ENCODE peak calls at places on chromosomes 6 and 20, in ten cellular contexts. H, C, F, B, A, U, N, J, D and L are unnamed samples. For H3K9me3, the result is how much of the 10 kb centered on the place peaks cover.

GRCh38 chr6:156809034-156809433 is 31.9 kb downstream of the ARID1B start:
- DNase-seq in C (no peak), U (no peak), B (no peak), A (no peak), N (no peak), F (no peak), J (no peak), D (peak), H (peak), L (no peak)

GRCh38 chr6:3782876-3783832 is 31.6 kb upstream of the PXDC1 start:
- DNase-seq in C (no peak), J (no peak), N (no peak), F (no peak), U (no peak), D (no peak), B (no peak), A (peak), H (no peak), L (no peak)

GRCh38 chr20:19397676-19398075 is 185.2 kb downstream of the SLC24A3 start:
- DNase-seq in C (no peak), F (no peak), A (no peak), D (peak), B (no peak), H (no peak), J (no peak), N (no peak), U (no peak), L (no peak)

GRCh38 chr6:105608711-105609374 is 206.0 kb upstream of the PREP start:
- DNase-seq in D (no peak), U (no peak), A (no peak), C (no peak), B (no peak), H (no peak), N (no peak), F (peak), J (no peak), L (peak)

GRCh38 chr6:7909323-7910276 is 988 bp downstream of the TXNDC5 start:
- DNase-seq in J (no peak), C (no peak), B (peak), H (peak), N (peak), A (peak), D (peak), U (peak), F (peak), L (peak)

GRCh38 chr6:52893803-52894202 is 15.7 kb downstream of the GSTA3 start:
- DNase-seq in B (no peak), N (no peak), H (no peak), U (no peak), F (no peak), C (no peak), D (no peak), J (no peak), A (no peak), L (no peak)

GRCh38 chr6:53543341-53544010 is 1.4 kb downstream of the GCLC start:
- DNase-seq in U (no peak), J (no peak), C (no peak), N (no peak), F (no peak), H (no peak), B (no peak), D (no peak), A (no peak), L (no peak)

GRCh38 chr6:13141392-13141791 is 186.9 kb downstream of the TBC1D7 start:
- DNase-seq in C (no peak), D (no peak), N (no peak), F (no peak), B (no peak), A (no peak), J (no peak), U (no peak), H (no peak), L (no peak)

GRCh38 chr20:23141016-23141415 is 54.9 kb upstream of the CD93 start:
- DNase-seq in J (no peak), H (no peak), N (no peak), A (no peak), C (no peak), F (no peak), B (no peak), U (no peak), D (no peak), L (peak)

GRCh38 chr20:23145281-23145700 is 59.2 kb upstream of the CD93 start:
- DNase-seq in H (peak), U (no peak), F (no peak), C (no peak), N (peak), A (peak), D (no peak), B (no peak), J (no peak), L (no peak)

GRCh38 chr6:88532241-88532860 is 366.2 kb upstream of the CNR1 start:
- DNase-seq in F (no peak), N (no peak), J (no peak), D (no peak), A (no peak), C (no peak), H (no peak), B (no peak), U (no peak), L (no peak)

GRCh38 chr6:4466769-4467480 is 309.3 kb upstream of the CDYL start:
- DNase-seq in U (no peak), N (no peak), D (no peak), H (no peak), J (no peak), F (no peak), B (no peak), C (no peak), A (no peak), L (no peak)

GRCh38 chr20:63531686-63532448 is 5.3 kb downstream of the PTK6 start:
- DNase-seq in N (no peak), B (no peak), A (no peak), D (no peak), U (no peak), F (peak), H (no peak), J (no peak), C (no peak), L (no peak)

GRCh38 chr6:98946877-98947410 is 802 bp downstream of the FBXL4 start:
- DNase-seq in D (no peak), J (peak), H (peak), C (peak), A (peak), F (peak), N (peak), B (no peak), U (no peak), L (peak)

GRCh38 chr6:121688974-121689373 is 253.5 kb downstream of the GJA1 start:
- DNase-seq in U (no peak), J (no peak), A (no peak), H (no peak), D (no peak), B (no peak), F (no peak), N (no peak), C (no peak), L (no peak)

GRCh38 chr6:108200631-108201030 is 34.8 kb downstream of the NR2E1 start:
- DNase-seq in U (no peak), A (no peak), F (no peak), N (peak), H (no peak), B (no peak), J (no peak), D (no peak), C (no peak), L (no peak)

GRCh38 chr20:41072099-41072798 is 43.6 kb downstream of the TOP1 start:
- DNase-seq in C (no peak), D (no peak), N (no peak), J (no peak), F (no peak), U (no peak), H (peak), B (no peak), A (peak), L (no peak)

GRCh38 chr6:132362318-132363185 is 38.7 kb downstream of the MOXD1 start:
- DNase-seq in D (peak), H (no peak), F (no peak), U (no peak), C (no peak), A (no peak), B (no peak), J (no peak), N (no peak), L (no peak)

GRCh38 chr6:43768983-43769525 is 957 bp upstream of the VEGFA start:
- DNase-seq in F (peak), D (no peak), J (no peak), B (no peak), C (no peak), A (peak), N (no peak), U (peak), H (peak), L (peak)

GRCh38 chr20:35307666-35308653 is 15.7 kb upstream of the FAM83C start:
- DNase-seq in N (peak), U (peak), A (peak), J (no peak), D (no peak), F (no peak), C (no peak), H (no peak), B (no peak), L (no peak)

GRCh38 chr20:61543086-61543485 is 291.0 kb downstream of the CDH4 start:
- DNase-seq in J (no peak), A (no peak), U (no peak), H (no peak), B (no peak), C (no peak), F (no peak), N (no peak), D (no peak), L (no peak)

GRCh38 chr20:25280051-25280573 is 32.2 kb downstream of the PYGB start:
- DNase-seq in U (peak), N (peak), C (no peak), B (no peak), F (no peak), H (peak), D (no peak), J (no peak), A (peak), L (peak)

GRCh38 chr6:133466666-133467065 is 225.5 kb downstream of the EYA4 start:
- DNase-seq in J (no peak), D (peak), C (no peak), A (no peak), F (no peak), H (no peak), B (no peak), N (no peak), U (no peak), L (no peak)

GRCh38 chr6:43013020-43013842 is 515 bp downstream of the MEA1 start:
- DNase-seq in H (no peak), A (no peak), B (no peak), U (no peak), J (no peak), C (no peak), F (no peak), N (no peak), D (no peak), L (no peak)

GRCh38 chr20:53623454-53624206 is 30.0 kb upstream of the ZNF217 start:
- DNase-seq in D (peak), J (peak), U (peak), A (peak), N (peak), C (no peak), B (peak), F (peak), H (peak), L (no peak)

DNA sequence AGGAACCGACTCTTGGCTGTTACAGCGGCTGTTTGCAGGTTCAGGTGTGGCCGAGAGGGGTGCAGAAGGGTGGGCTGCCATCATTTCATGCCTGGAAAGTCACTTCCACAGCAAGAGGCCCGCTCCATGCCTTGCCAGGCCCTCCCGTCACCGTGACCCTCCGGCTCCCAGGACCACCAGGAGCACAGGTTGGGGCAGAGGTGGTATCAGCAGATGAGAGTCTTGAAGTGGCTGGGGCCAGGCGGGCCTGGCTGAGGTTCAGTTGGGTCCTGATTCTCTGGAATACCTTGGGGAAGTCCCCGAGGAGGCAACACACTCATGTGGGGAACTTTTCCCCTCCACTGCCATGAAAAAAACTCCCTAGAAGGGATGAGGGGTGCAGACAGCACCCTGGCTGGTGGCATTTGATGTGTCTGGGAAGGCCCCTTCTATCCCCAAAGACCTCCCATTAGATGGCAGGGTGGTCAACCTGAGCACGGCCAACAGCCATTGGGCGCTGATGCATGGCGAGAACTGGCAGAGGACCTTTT is 34.2 kb upstream of the IRF4 start:
- DNase-seq in N (peak), A (no peak), F (no peak), H (no peak), D (no peak), C (no peak), J (no peak), B (no peak), U (no peak), L (peak)
- H3K9me3 ChIP-seq in N (under half), A (under half), F (under half), H (under half), D (under half), C (under half), J (under half), B (under half), U (under half), L (under half)

GRCh38 chr20:46501961-46502360 is 11.4 kb downstream of the ZNF334 start:
- DNase-seq in D (no peak), N (no peak), B (no peak), U (no peak), J (no peak), A (no peak), H (no peak), C (no peak), F (no peak), L (no peak)

GRCh38 chr20:46505501-46505900 is 7.9 kb downstream of the ZNF334 start:
- DNase-seq in A (no peak), H (no peak), J (no peak), D (no peak), C (no peak), U (no peak), B (no peak), F (no peak), N (no peak), L (no peak)

DNA sequence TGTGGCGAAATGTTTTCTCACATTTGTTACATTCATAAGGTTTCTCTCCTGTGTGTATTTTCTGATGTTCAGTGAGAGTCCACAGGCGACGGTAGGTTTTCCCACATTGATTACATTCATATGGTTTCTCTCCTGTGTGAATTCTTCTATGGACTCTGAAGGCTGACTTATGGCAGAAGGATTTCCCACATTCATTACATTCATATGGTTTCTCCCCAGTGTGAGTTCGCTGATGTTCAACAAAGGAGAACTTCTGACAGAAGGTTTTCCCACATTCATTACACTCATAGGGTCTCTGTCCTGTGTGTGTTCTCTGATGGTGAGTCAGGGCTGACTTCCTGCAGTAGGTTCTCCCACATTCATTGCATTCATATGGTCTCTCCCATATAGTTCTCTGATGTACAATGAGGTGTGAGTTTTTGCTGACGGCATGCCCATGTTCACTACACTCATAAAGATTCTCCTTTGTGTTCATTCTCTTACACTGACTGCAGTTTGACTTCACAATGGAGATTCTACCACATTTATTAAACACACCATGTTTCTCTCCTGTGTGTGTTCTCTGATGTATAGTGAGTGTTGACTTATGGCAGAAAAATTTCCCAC is 11.9 kb downstream of the ZNF334 start:
- DNase-seq in H (no peak), U (no peak), N (no peak), F (no peak), C (no peak), J (no peak), B (no peak), A (no peak), D (no peak), L (no peak)
- H3K9me3 ChIP-seq in H (under half), U (under half), N (under half), F (under half), C (under half), J (under half), B (half or more), A (under half), D (under half), L (under half)

GRCh38 chr20:46487628-46488027 is 25.7 kb downstream of the ZNF334 start:
- DNase-seq in B (no peak), J (no peak), C (no peak), N (no peak), H (no peak), F (no peak), D (no peak), A (no peak), U (no peak), L (no peak)
- H3K9me3 ChIP-seq in B (under half), J (under half), C (under half), N (under half), H (under half), F (under half), D (under half), A (under half), U (under half), L (under half)

GRCh38 chr20:43271980-43272379 is 82.3 kb upstream of the PTPRT start:
- DNase-seq in A (no peak), U (no peak), J (no peak), B (no peak), D (no peak), C (no peak), H (no peak), N (no peak), F (no peak), L (no peak)
- H3K9me3 ChIP-seq in A (under half), U (under half), J (under half), B (under half), D (under half), C (under half), H (under half), N (under half), F (under half), L (under half)

GRCh38 chr6:167424060-167424673 is 99.3 kb downstream of the TTLL2 start:
- DNase-seq in A (no peak), N (no peak), C (no peak), F (no peak), U (no peak), H (no peak), D (no peak), B (no peak), J (no peak), L (no peak)
- H3K9me3 ChIP-seq in A (under half), N (under half), C (under half), F (under half), U (under half), H (under half), D (under half), B (under half), J (under half), L (under half)

GRCh38 chr20:36523341-36523740 is 18.0 kb upstream of the MYL9 start:
- DNase-seq in H (no peak), D (peak), B (no peak), A (no peak), U (no peak), C (no peak), N (no peak), J (no peak), F (no peak), L (no peak)
- H3K9me3 ChIP-seq in H (under half), D (under half), B (under half), A (under half), U (under half), C (under half), N (under half), J (under half), F (under half), L (under half)